ENCODE peak calls at places on chromosomes 4 and X, in seven cellular contexts. One of them, this sample, is unnamed.

GRCh38 chr4:17619416-17620105 is 5.1 kb downstream of the MED28 start:
- DNase-seq in AG04450: peak; percentile 64
- DNase-seq in activated CD4-positive, alpha-beta T cell treated with anti-CD3 and anti-CD28 coated beads for 24 hours: no peak
- DNase-seq in cortex of kidney: no peak
- DNase-seq in EL: peak; percentile 12
- DNase-seq in GM23338: no peak
- DNase-seq in stromal cell of bone marrow: peak; percentile 19
- DNase-seq in this sample: no peak

GRCh38 chrX:129842510-129843208 is 1.0 kb downstream of the ZDHHC9 start:
- DNase-seq in AG04450: no peak
- DNase-seq in activated CD4-positive, alpha-beta T cell treated with anti-CD3 and anti-CD28 coated beads for 24 hours: no peak
- DNase-seq in cortex of kidney: no peak
- DNase-seq in EL: peak; percentile 18
- DNase-seq in GM23338: peak; percentile 30
- DNase-seq in stromal cell of bone marrow: no peak
- DNase-seq in this sample: no peak

GRCh38 chr4:112222219-112222955 is 9.2 kb upstream of the AP1AR start:
- DNase-seq in AG04450: no peak
- DNase-seq in activated CD4-positive, alpha-beta T cell treated with anti-CD3 and anti-CD28 coated beads for 24 hours: no peak
- DNase-seq in cortex of kidney: no peak
- DNase-seq in EL: no peak
- DNase-seq in GM23338: no peak
- DNase-seq in stromal cell of bone marrow: no peak
- DNase-seq in this sample: no peak

GRCh38 chr4:100075056-100075455 is 115.2 kb downstream of the DDIT4L start:
- DNase-seq in AG04450: no peak
- DNase-seq in activated CD4-positive, alpha-beta T cell treated with anti-CD3 and anti-CD28 coated beads for 24 hours: no peak
- DNase-seq in cortex of kidney: no peak
- DNase-seq in EL: peak; percentile 45
- DNase-seq in GM23338: no peak
- DNase-seq in stromal cell of bone marrow: no peak
- DNase-seq in this sample: no peak

GRCh38 chrX:143378851-143379250 is 138.4 kb downstream of the SPANXN3 start:
- DNase-seq in AG04450: no peak
- DNase-seq in activated CD4-positive, alpha-beta T cell treated with anti-CD3 and anti-CD28 coated beads for 24 hours: no peak
- DNase-seq in cortex of kidney: no peak
- DNase-seq in EL: no peak
- DNase-seq in GM23338: no peak
- DNase-seq in stromal cell of bone marrow: no peak
- DNase-seq in this sample: no peak

GRCh38 chrX:143632625-143633387 is 3.1 kb downstream of the SLITRK4 start:
- DNase-seq in AG04450: no peak
- DNase-seq in activated CD4-positive, alpha-beta T cell treated with anti-CD3 and anti-CD28 coated beads for 24 hours: no peak
- DNase-seq in cortex of kidney: no peak
- DNase-seq in EL: no peak
- DNase-seq in GM23338: peak; percentile 1
- DNase-seq in stromal cell of bone marrow: no peak
- DNase-seq in this sample: no peak

GRCh38 chr4:128311659-128312392 is 24.2 kb upstream of the PGRMC2 start:
- DNase-seq in AG04450: no peak
- DNase-seq in activated CD4-positive, alpha-beta T cell treated with anti-CD3 and anti-CD28 coated beads for 24 hours: no peak
- DNase-seq in cortex of kidney: no peak
- DNase-seq in EL: no peak
- DNase-seq in GM23338: no peak
- DNase-seq in stromal cell of bone marrow: no peak
- DNase-seq in this sample: no peak

GRCh38 chr4:8150152-8151090 is 8.2 kb downstream of the ABLIM2 start:
- DNase-seq in AG04450: no peak
- DNase-seq in activated CD4-positive, alpha-beta T cell treated with anti-CD3 and anti-CD28 coated beads for 24 hours: no peak
- DNase-seq in cortex of kidney: no peak
- DNase-seq in EL: no peak
- DNase-seq in GM23338: no peak
- DNase-seq in stromal cell of bone marrow: no peak
- DNase-seq in this sample: no peak

GRCh38 chr4:82394896-82395295 is 21.1 kb upstream of the HNRNPD start:
- DNase-seq in AG04450: no peak
- DNase-seq in activated CD4-positive, alpha-beta T cell treated with anti-CD3 and anti-CD28 coated beads for 24 hours: no peak
- DNase-seq in cortex of kidney: no peak
- DNase-seq in EL: no peak
- DNase-seq in GM23338: no peak
- DNase-seq in stromal cell of bone marrow: no peak
- DNase-seq in this sample: no peak

GRCh38 chr4:90127706-90128345 is 632 bp downstream of the CCSER1 start:
- DNase-seq in AG04450: no peak
- DNase-seq in activated CD4-positive, alpha-beta T cell treated with anti-CD3 and anti-CD28 coated beads for 24 hours: no peak
- DNase-seq in cortex of kidney: no peak
- DNase-seq in EL: no peak
- DNase-seq in GM23338: peak; percentile 60
- DNase-seq in stromal cell of bone marrow: no peak
- DNase-seq in this sample: no peak

GRCh38 chrX:42695800-42696358 is 82.1 kb downstream of the PPP1R2C start:
- DNase-seq in AG04450: no peak
- DNase-seq in activated CD4-positive, alpha-beta T cell treated with anti-CD3 and anti-CD28 coated beads for 24 hours: no peak
- DNase-seq in cortex of kidney: no peak
- DNase-seq in EL: no peak
- DNase-seq in GM23338: no peak
- DNase-seq in stromal cell of bone marrow: no peak
- DNase-seq in this sample: no peak

GRCh38 chr4:1404573-1405248 is 1.5 kb downstream of the NKX1-1 start:
- DNase-seq in AG04450: no peak
- DNase-seq in activated CD4-positive, alpha-beta T cell treated with anti-CD3 and anti-CD28 coated beads for 24 hours: no peak
- DNase-seq in cortex of kidney: no peak
- DNase-seq in EL: no peak
- DNase-seq in GM23338: peak; percentile 58
- DNase-seq in stromal cell of bone marrow: no peak
- DNase-seq in this sample: no peak

GRCh38 chr4:8205241-8205707 is 6.2 kb downstream of the SH3TC1 start:
- DNase-seq in AG04450: no peak
- DNase-seq in activated CD4-positive, alpha-beta T cell treated with anti-CD3 and anti-CD28 coated beads for 24 hours: no peak
- DNase-seq in cortex of kidney: no peak
- DNase-seq in EL: no peak
- DNase-seq in GM23338: no peak
- DNase-seq in stromal cell of bone marrow: no peak
- DNase-seq in this sample: no peak

GRCh38 chr4:22573198-22573597 is 57.3 kb upstream of the ADGRA3 start:
- DNase-seq in AG04450: no peak
- DNase-seq in activated CD4-positive, alpha-beta T cell treated with anti-CD3 and anti-CD28 coated beads for 24 hours: no peak
- DNase-seq in cortex of kidney: no peak
- DNase-seq in EL: no peak
- DNase-seq in GM23338: no peak
- DNase-seq in stromal cell of bone marrow: peak; percentile 9
- DNase-seq in this sample: no peak

GRCh38 chr4:184766421-184766820 is 32.5 kb upstream of the CENPU start:
- DNase-seq in AG04450: no peak
- DNase-seq in activated CD4-positive, alpha-beta T cell treated with anti-CD3 and anti-CD28 coated beads for 24 hours: no peak
- DNase-seq in cortex of kidney: no peak
- DNase-seq in EL: no peak
- DNase-seq in GM23338: no peak
- DNase-seq in stromal cell of bone marrow: no peak
- DNase-seq in this sample: no peak

GRCh38 chr4:88697588-88698329 is at the start of gene NAP1L5:
- DNase-seq in AG04450: no peak
- DNase-seq in activated CD4-positive, alpha-beta T cell treated with anti-CD3 and anti-CD28 coated beads for 24 hours: peak; percentile 40
- DNase-seq in cortex of kidney: no peak
- DNase-seq in EL: peak; percentile 66
- DNase-seq in GM23338: peak; percentile 58
- DNase-seq in stromal cell of bone marrow: peak; percentile 58
- DNase-seq in this sample: no peak

GRCh38 chr4:54085284-54085683 is 14.7 kb upstream of the GSX2 start:
- DNase-seq in AG04450: peak; percentile 69
- DNase-seq in activated CD4-positive, alpha-beta T cell treated with anti-CD3 and anti-CD28 coated beads for 24 hours: no peak
- DNase-seq in cortex of kidney: no peak
- DNase-seq in EL: peak; percentile 88
- DNase-seq in GM23338: no peak
- DNase-seq in stromal cell of bone marrow: peak; percentile 94
- DNase-seq in this sample: no peak

GRCh38 chr4:78545275-78546246 is 6.0 kb upstream of the ANXA3 start:
- DNase-seq in AG04450: no peak
- DNase-seq in activated CD4-positive, alpha-beta T cell treated with anti-CD3 and anti-CD28 coated beads for 24 hours: no peak
- DNase-seq in cortex of kidney: no peak
- DNase-seq in EL: no peak
- DNase-seq in GM23338: no peak
- DNase-seq in stromal cell of bone marrow: peak; percentile 40
- DNase-seq in this sample: no peak

GRCh38 chrX:133985164-133986007 is at the start of gene GPC3:
- DNase-seq in AG04450: no peak
- DNase-seq in activated CD4-positive, alpha-beta T cell treated with anti-CD3 and anti-CD28 coated beads for 24 hours: no peak
- DNase-seq in cortex of kidney: no peak
- DNase-seq in EL: no peak
- DNase-seq in GM23338: peak; percentile 77
- DNase-seq in stromal cell of bone marrow: no peak
- DNase-seq in this sample: no peak

GRCh38 chr4:164368894-164369293 is 385.0 kb upstream of the SMIM31 start:
- DNase-seq in AG04450: no peak
- DNase-seq in activated CD4-positive, alpha-beta T cell treated with anti-CD3 and anti-CD28 coated beads for 24 hours: no peak
- DNase-seq in cortex of kidney: no peak
- DNase-seq in EL: no peak
- DNase-seq in GM23338: no peak
- DNase-seq in stromal cell of bone marrow: no peak
- DNase-seq in this sample: no peak

GRCh38 chr4:55121246-55121645 is 4.1 kb downstream of the KDR start:
- DNase-seq in AG04450: no peak
- DNase-seq in activated CD4-positive, alpha-beta T cell treated with anti-CD3 and anti-CD28 coated beads for 24 hours: no peak
- DNase-seq in cortex of kidney: no peak
- DNase-seq in EL: no peak
- DNase-seq in GM23338: no peak
- DNase-seq in stromal cell of bone marrow: no peak
- DNase-seq in this sample: no peak

GRCh38 chr4:2259541-2260267 is 2.2 kb downstream of the MXD4 start:
- DNase-seq in AG04450: no peak
- DNase-seq in activated CD4-positive, alpha-beta T cell treated with anti-CD3 and anti-CD28 coated beads for 24 hours: no peak
- DNase-seq in cortex of kidney: no peak
- DNase-seq in EL: no peak
- DNase-seq in GM23338: no peak
- DNase-seq in stromal cell of bone marrow: no peak
- DNase-seq in this sample: no peak

GRCh38 chr4:68407868-68408190 is 39.4 kb upstream of the TMPRSS11E start:
- DNase-seq in AG04450: no peak
- DNase-seq in activated CD4-positive, alpha-beta T cell treated with anti-CD3 and anti-CD28 coated beads for 24 hours: no peak
- DNase-seq in cortex of kidney: no peak
- DNase-seq in EL: no peak
- DNase-seq in GM23338: peak; percentile 74
- DNase-seq in stromal cell of bone marrow: no peak
- DNase-seq in this sample: no peak

GRCh38 chrX:120350458-120351138 is 11.3 kb upstream of the ATP1B4 start:
- DNase-seq in AG04450: no peak
- DNase-seq in activated CD4-positive, alpha-beta T cell treated with anti-CD3 and anti-CD28 coated beads for 24 hours: no peak
- DNase-seq in cortex of kidney: no peak
- DNase-seq in EL: no peak
- DNase-seq in GM23338: no peak
- DNase-seq in stromal cell of bone marrow: no peak
- DNase-seq in this sample: no peak

GRCh38 chr4:178185517-178185916 is 743.3 kb upstream of the AGA start:
- DNase-seq in AG04450: no peak
- DNase-seq in activated CD4-positive, alpha-beta T cell treated with anti-CD3 and anti-CD28 coated beads for 24 hours: no peak
- DNase-seq in cortex of kidney: no peak
- DNase-seq in EL: no peak
- DNase-seq in GM23338: no peak
- DNase-seq in stromal cell of bone marrow: no peak
- DNase-seq in this sample: no peak

GRCh38 chr4:150007512-150007911 is 70.7 kb upstream of the DCLK2 start:
- DNase-seq in AG04450: peak; percentile 8
- DNase-seq in activated CD4-positive, alpha-beta T cell treated with anti-CD3 and anti-CD28 coated beads for 24 hours: no peak
- DNase-seq in cortex of kidney: no peak
- DNase-seq in EL: peak; percentile 91
- DNase-seq in GM23338: no peak
- DNase-seq in stromal cell of bone marrow: no peak
- DNase-seq in this sample: no peak

GRCh38 chr4:72430050-72430449 is 139.0 kb downstream of the ADAMTS3 start:
- DNase-seq in AG04450: no peak
- DNase-seq in activated CD4-positive, alpha-beta T cell treated with anti-CD3 and anti-CD28 coated beads for 24 hours: no peak
- DNase-seq in cortex of kidney: no peak
- DNase-seq in EL: peak; percentile 56
- DNase-seq in GM23338: no peak
- DNase-seq in stromal cell of bone marrow: no peak
- DNase-seq in this sample: no peak

GRCh38 chr4:47374477-47374876 is 89.0 kb downstream of the COMMD8 start:
- DNase-seq in AG04450: peak; percentile 32
- DNase-seq in activated CD4-positive, alpha-beta T cell treated with anti-CD3 and anti-CD28 coated beads for 24 hours: no peak
- DNase-seq in cortex of kidney: no peak
- DNase-seq in EL: peak; percentile 85
- DNase-seq in GM23338: no peak
- DNase-seq in stromal cell of bone marrow: peak; percentile 64
- DNase-seq in this sample: no peak

This sample was measured in vagina.